ENCODE peak calls at places on chromosome 7, in seven cellular contexts. J is H7, Y is foreskin fibroblast, W is prostate gland, R is A172, L is hepatocyte, X is fibroblast of the aortic adventitia. Q is an unnamed sample.

GRCh38 chr7:135509589-135509838 is 388 bp downstream of the CNOT4 start:
- DNase-seq in J (peak), Y (no peak), W (no peak), R (peak), L (no peak), X (no peak), Q (peak)

GRCh38 chr7:2966466-2967078 is 77.1 kb downstream of the CARD11 start:
- DNase-seq in J (no peak), Y (no peak), W (no peak), R (no peak), L (no peak), X (no peak), Q (no peak)

GRCh38 chr7:47942132-47942531 is 6.1 kb downstream of the PKD1L1 start:
- DNase-seq in J (peak), Y (no peak), W (no peak), R (no peak), L (no peak), X (peak), Q (peak)

GRCh38 chr7:25820432-25821040 is 331.5 kb upstream of the NFE2L3 start:
- DNase-seq in J (peak), Y (no peak), W (no peak), R (peak), L (peak), X (peak), Q (peak)

GRCh38 chr7:46525876-46526275 is 604.8 kb upstream of the IGFBP3 start:
- DNase-seq in J (no peak), Y (no peak), W (no peak), R (peak), L (no peak), X (no peak), Q (no peak)

GRCh38 chr7:41656357-41656756 is 46.5 kb downstream of the INHBA start:
- DNase-seq in J (no peak), Y (peak), W (no peak), R (no peak), L (no peak), X (peak), Q (peak)

GRCh38 chr7:80790877-80791276 is 128.0 kb downstream of the SEMA3C start:
- DNase-seq in J (no peak), Y (no peak), W (no peak), R (no peak), L (no peak), X (peak), Q (peak)

GRCh38 chr7:42236266-42237161 is 495 bp downstream of the GLI3 start:
- DNase-seq in J (peak), Y (peak), W (peak), R (peak), L (peak), X (peak), Q (peak)

GRCh38 chr7:116713918-116714317 is 41.9 kb downstream of the MET start:
- DNase-seq in J (no peak), Y (peak), W (no peak), R (peak), L (no peak), X (peak), Q (no peak)

GRCh38 chr7:155363852-155364600 is 66.3 kb downstream of the INSIG1 start:
- DNase-seq in J (no peak), Y (no peak), W (no peak), R (no peak), L (no peak), X (no peak), Q (no peak)